ENCODE peak calls at places on chromosomes 1 and 21, in eight cellular contexts. M is right lobe of liver; L is heart left ventricle; F is CD8-positive, alpha-beta T cell; A is GM23248; H is vagina; P is transverse colon; N is Peyer's patch. B is an unnamed sample.

GRCh38 chr1:109894823-109895719 is 15.6 kb upstream of the CSF1 start:
- DNase-seq in M (no peak), L (no peak), F (no peak), A (no peak), H (no peak), P (no peak), N (no peak), B (no peak)

GRCh38 chr21:45109831-45110492 is 35.6 kb downstream of the ADARB1 start:
- DNase-seq in M (no peak), L (no peak), F (peak; percentile 33), A (no peak), H (no peak), P (peak; percentile 52), N (peak; percentile 76), B (no peak)

GRCh38 chr1:47809301-47810084 is 187.7 kb downstream of the TRABD2B start:
- DNase-seq in M (no peak), L (no peak), F (no peak), A (no peak), H (no peak), P (no peak), N (no peak), B (no peak)

GRCh38 chr21:44592446-44593365 is at the start of gene KRTAP10-6:
- DNase-seq in M (no peak), L (no peak), F (no peak), A (no peak), H (peak; percentile 65), P (no peak), N (no peak), B (no peak)

GRCh38 chr1:162310337-162310736 is 66.3 kb downstream of the SPATA46 start:
- DNase-seq in M (no peak), L (no peak), F (no peak), A (no peak), H (no peak), P (no peak), N (no peak), B (no peak)

GRCh38 chr21:27108228-27108627 is 141.3 kb upstream of the ADAMTS5 start:
- DNase-seq in M (no peak), L (no peak), F (no peak), A (peak; percentile 8), H (no peak), P (no peak), N (no peak), B (no peak)

GRCh38 chr1:209720326-209720725 is 15.7 kb downstream of the HSD11B1 start:
- DNase-seq in M (no peak), L (no peak), F (no peak), A (no peak), H (no peak), P (no peak), N (no peak), B (no peak)

GRCh38 chr1:41883507-41883906 is 35.2 kb downstream of the HIVEP3 start:
- DNase-seq in M (no peak), L (no peak), F (no peak), A (no peak), H (no peak), P (no peak), N (no peak), B (no peak)

GRCh38 chr1:71157151-71157550 is 76.3 kb upstream of the ZRANB2 start:
- DNase-seq in M (no peak), L (no peak), F (no peak), A (peak; percentile 4), H (no peak), P (peak; percentile 19), N (no peak), B (no peak)

GRCh38 chr1:208101661-208102431 is 142.3 kb downstream of the PLXNA2 start:
- DNase-seq in M (peak; percentile 85), L (peak; percentile 65), F (no peak), A (peak; percentile 30), H (no peak), P (peak; percentile 73), N (no peak), B (no peak)

GRCh38 chr1:86137458-86137857 is 19.1 kb downstream of the COL24A1 start:
- DNase-seq in M (no peak), L (no peak), F (no peak), A (peak; percentile 90), H (no peak), P (no peak), N (no peak), B (no peak)

GRCh38 chr1:228867093-228867950 is 132.0 kb downstream of the RHOU start:
- DNase-seq in M (no peak), L (no peak), F (no peak), A (no peak), H (no peak), P (no peak), N (no peak), B (no peak)

GRCh38 chr1:228074954-228075730 is 7.4 kb upstream of the ARF1 start:
- DNase-seq in M (no peak), L (peak; percentile 54), F (no peak), A (no peak), H (no peak), P (peak; percentile 12), N (no peak), B (no peak)

GRCh38 chr1:21278208-21278861 is 11.9 kb downstream of the ECE1 start:
- DNase-seq in M (no peak), L (no peak), F (no peak), A (no peak), H (no peak), P (no peak), N (no peak), B (no peak)

GRCh38 chr1:2000432-2000831 is 3.2 kb downstream of the CFAP74 start:
- DNase-seq in M (no peak), L (no peak), F (no peak), A (no peak), H (no peak), P (no peak), N (no peak), B (no peak)

GRCh38 chr21:41960386-41960785 is 6.6 kb upstream of the C2CD2 start:
- DNase-seq in M (no peak), L (no peak), F (no peak), A (no peak), H (no peak), P (no peak), N (no peak), B (no peak)

GRCh38 chr1:234916840-234917239 is 211.8 kb downstream of the TOMM20 start:
- DNase-seq in M (no peak), L (no peak), F (no peak), A (no peak), H (no peak), P (no peak), N (no peak), B (no peak)

GRCh38 chr1:228500901-228501871 is 14.0 kb downstream of the RNF187 start:
- DNase-seq in M (peak; percentile 77), L (peak; percentile 87), F (peak; percentile 89), A (peak; percentile 84), H (no peak), P (peak; percentile 88), N (peak; percentile 78), B (peak; percentile 65)

GRCh38 chr1:195141294-195141693 is 1466.9 kb downstream of the KCNT2 start:
- DNase-seq in M (no peak), L (no peak), F (no peak), A (no peak), H (no peak), P (no peak), N (no peak), B (no peak)

GRCh38 chr1:147613506-147613905 is 56.8 kb downstream of the ACP6 start:
- DNase-seq in M (no peak), L (no peak), F (no peak), A (no peak), H (no peak), P (no peak), N (no peak), B (no peak)
- H3K4me3 ChIP-seq in M (no peak overlapping the region), L (no peak overlapping the region), F (no peak overlapping the region), A (no peak overlapping the region), H (no peak overlapping the region), P (no peak overlapping the region), N (no peak overlapping the region), B (no peak overlapping the region)

GRCh38 chr1:53891021-53891420 is 1.4 kb upstream of the YIPF1 start:
- DNase-seq in M (no peak), L (no peak), F (no peak), A (no peak), H (no peak), P (no peak), N (no peak), B (no peak)

GRCh38 chr1:53890522-53890941 is 935 bp upstream of the YIPF1 start:
- DNase-seq in M (no peak), L (no peak), F (no peak), A (no peak), H (no peak), P (no peak), N (no peak), B (no peak)

GRCh38 chr1:53891678-53892077 is 2.1 kb upstream of the YIPF1 start:
- DNase-seq in M (no peak), L (no peak), F (no peak), A (no peak), H (no peak), P (no peak), N (no peak), B (no peak)

GRCh38 chr1:53889304-53890298 is at the start of gene YIPF1:
- DNase-seq in M (peak; percentile 94), L (peak; percentile 94), F (peak; percentile 86), A (peak; percentile 95), H (peak; percentile 92), P (peak; percentile 93), N (peak; percentile 87), B (peak; percentile 72)

DNA sequence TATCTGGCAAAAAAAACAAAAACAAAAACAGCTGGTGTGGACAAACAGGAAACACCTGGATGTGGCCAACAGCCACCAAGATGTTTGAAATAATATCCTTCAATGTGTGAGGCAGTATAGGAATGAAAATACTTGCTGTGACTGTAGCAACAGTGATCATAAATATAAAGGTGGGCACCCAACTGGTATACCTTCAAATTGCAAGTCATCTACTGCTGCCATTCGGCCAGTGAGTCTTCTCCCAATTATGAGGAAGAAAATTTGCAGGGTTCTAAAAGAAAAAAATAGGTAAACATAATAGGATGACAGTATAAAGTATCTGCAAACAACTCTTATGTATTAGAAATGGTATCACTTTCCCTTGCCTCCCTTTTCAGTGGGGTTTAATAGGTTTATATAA is 881 bp downstream of the YIPF1 start:
- DNase-seq in M (no peak), L (no peak), F (no peak), A (no peak), H (no peak), P (no peak), N (no peak), B (no peak)
- H3K27ac ChIP-seq in M (peak overlapping the region; percentile 73), L (no peak overlapping the region), F (no peak overlapping the region), A (no peak overlapping the region), H (peak overlapping the region; percentile 58), P (peak overlapping the region; percentile 84), N (no peak overlapping the region), B (no peak overlapping the region)

DNA sequence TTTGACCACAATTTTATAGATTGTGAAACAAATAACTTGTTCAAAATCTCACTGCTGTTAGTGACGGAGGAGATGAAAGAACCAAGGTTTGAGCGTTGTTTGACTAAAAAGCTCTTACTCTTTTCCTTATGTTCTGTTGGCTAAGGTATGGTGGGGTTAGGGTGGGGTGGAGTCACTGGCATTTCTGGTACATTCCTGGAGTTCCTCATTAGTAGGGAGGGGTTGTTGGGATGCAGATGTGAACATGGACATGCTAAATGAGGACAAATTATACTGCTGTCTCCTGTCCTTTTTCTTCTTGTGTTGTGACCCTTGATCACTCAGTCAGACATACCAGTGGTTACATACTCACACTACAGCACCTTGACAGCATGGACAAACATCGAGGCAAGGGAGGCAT is 26.2 kb upstream of the CD1D start:
- DNase-seq in M (no peak), L (no peak), F (no peak), A (no peak), H (no peak), P (no peak), N (no peak), B (no peak)
- H3K4me1 ChIP-seq in M (peaks cover 3% of the 10 kb centered on the region), L (peaks cover 3% of the 10 kb centered on the region), F (peaks cover 10% of the 10 kb centered on the region), A (no peaks in the 10 kb centered on the region), H (peaks cover 6% of the 10 kb centered on the region), P (peaks cover 4% of the 10 kb centered on the region), N (no peaks in the 10 kb centered on the region), B (peaks cover 7% of the 10 kb centered on the region)

GRCh38 chr1:161173711-161174110 is 3.6 kb downstream of the B4GALT3 start:
- DNase-seq in M (peak; percentile 6), L (no peak), F (no peak), A (no peak), H (no peak), P (no peak), N (no peak), B (no peak)
- H3K4me3 ChIP-seq in M (no peak overlapping the region), L (no peak overlapping the region), F (no peak overlapping the region), A (no peak overlapping the region), H (no peak overlapping the region), P (no peak overlapping the region), N (no peak overlapping the region), B (no peak overlapping the region)

B was measured in effector memory CD4-positive, alpha-beta T cell.